ENCODE peak calls at places on chromosomes 3 and 15, in nine cellular contexts. E is mucosa of gallbladder; Y is esophagus muscularis mucosa; D is fibroblast of the conjunctiva; O is H7; T is natural killer cell treated with Interleukin-12 subunit alpha and Interleukin-12 subunit beta and Interleukin-15 and Interleukin-18, amount 100 ng/mL, for 72 hours; K is activated T-cell treated with anti-CD3 and anti-CD28 coated beads for 1 hour; U is stimulated activated CD8-positive, alpha-beta memory T cell treated with anti-CD3 and anti-CD28 coated beads, Interleukin-15, amount 100 ng/mL, for 24 hours; B is EL. F is an unnamed sample.

GRCh38 chr15:42163291-42163690 is 6.9 kb upstream of the PLA2G4F start:
- DNase-seq in U (no peak), O (no peak), D (no peak), T (no peak), Y (no peak), E (no peak), B (no peak), K (no peak), F (no peak)

GRCh38 chr3:129245141-129245540 is 4.3 kb upstream of the COPG1 start:
- DNase-seq in T (no peak), D (no peak), B (no peak), K (no peak), U (no peak), Y (no peak), O (no peak), E (no peak), F (no peak)

GRCh38 chr3:127746400-127747057 is 73.8 kb downstream of the ABTB1 start:
- DNase-seq in D (no peak), T (no peak), U (no peak), K (no peak), B (no peak), E (peak), O (no peak), Y (no peak), F (no peak)

GRCh38 chr3:29185706-29186105 is 95.2 kb upstream of the RBMS3 start:
- DNase-seq in D (no peak), O (no peak), Y (no peak), E (no peak), T (no peak), B (no peak), U (no peak), K (no peak), F (no peak)

GRCh38 chr3:23804441-23805227 is 1.1 kb upstream of the UBE2E1 start:
- DNase-seq in K (no peak), E (no peak), B (no peak), U (no peak), O (no peak), Y (no peak), T (no peak), D (no peak), F (no peak)

GRCh38 chr3:52068055-52068704 is 11.8 kb upstream of the DUSP7 start:
- DNase-seq in B (no peak), O (peak), U (no peak), D (peak), Y (no peak), E (no peak), T (no peak), K (no peak), F (peak)

GRCh38 chr3:45984331-45985312 is 11.0 kb downstream of the FYCO1 start:
- DNase-seq in B (no peak), Y (no peak), T (no peak), U (no peak), D (peak), E (no peak), K (no peak), O (no peak), F (peak)

GRCh38 chr3:129690406-129690805 is 83.9 kb upstream of the PLXND1 start:
- DNase-seq in Y (no peak), U (no peak), T (no peak), B (peak), D (peak), O (peak), E (peak), K (no peak), F (peak)

GRCh38 chr15:24777307-24777706 is 101.7 kb downstream of the NPAP1 start:
- DNase-seq in B (no peak), E (no peak), Y (no peak), O (no peak), D (no peak), K (no peak), U (no peak), T (no peak), F (no peak)

GRCh38 chr15:65083262-65083701 is 6.7 kb downstream of the KBTBD13 start:
- DNase-seq in E (no peak), Y (no peak), T (peak), B (no peak), O (peak), D (no peak), K (no peak), U (no peak), F (peak)

GRCh38 chr15:38378162-38378560 is 75.8 kb upstream of the FAM98B start:
- DNase-seq in K (no peak), Y (no peak), O (no peak), E (peak), D (no peak), U (no peak), T (no peak), B (no peak), F (no peak)